ENCODE peak calls at places on chromosomes 1 and 21, in five cellular contexts. W is neuronal stem cell, X is H9, D is H1, V is trophoblast cell. O is an unnamed sample.

GRCh38 chr1:174963547-174964125 is 36.1 kb upstream of the CACYBP start:
- DNase-seq in D (no peak), V (no peak), X (no peak), W (no peak), O (no peak)

GRCh38 chr1:162956922-162957321 is 95.9 kb upstream of the CCDC190 start:
- DNase-seq in V (no peak), W (no peak), X (no peak), D (no peak), O (peak)

GRCh38 chr1:169943963-169944526 is 50.3 kb upstream of the SCYL3 start:
- DNase-seq in X (no peak), D (no peak), V (no peak), W (no peak), O (no peak)

GRCh38 chr1:39409055-39409816 is 82.2 kb upstream of the BMP8A start:
- DNase-seq in W (peak), V (peak), D (no peak), X (peak), O (peak)

GRCh38 chr1:237677979-237678378 is 212.7 kb downstream of the ZP4 start:
- DNase-seq in X (no peak), V (peak), D (no peak), W (no peak), O (peak)

GRCh38 chr1:228782662-228783414 is 47.6 kb downstream of the RHOU start:
- DNase-seq in W (no peak), V (peak), X (no peak), D (no peak), O (peak)

GRCh38 chr21:36087362-36088138 is 17.7 kb downstream of the CBR1 start:
- DNase-seq in D (no peak), W (no peak), V (peak), X (peak), O (no peak)

GRCh38 chr1:3306583-3307285 is 147.7 kb upstream of the ARHGEF16 start:
- DNase-seq in W (no peak), V (peak), D (no peak), X (no peak), O (peak)

GRCh38 chr1:44251486-44251885 is 38.2 kb downstream of the DMAP1 start:
- DNase-seq in W (no peak), D (no peak), V (no peak), X (no peak), O (no peak)

GRCh38 chr1:203906932-203907331 is 45.5 kb downstream of the SNRPE start:
- DNase-seq in W (no peak), X (no peak), D (no peak), V (peak), O (peak)

GRCh38 chr1:54982739-54983138 is 2.3 kb downstream of the TMEM61 start:
- DNase-seq in W (no peak), V (no peak), X (no peak), D (no peak), O (no peak)

GRCh38 chr1:162062542-162063015 is 6.9 kb upstream of the NOS1AP start:
- DNase-seq in W (no peak), D (no peak), X (no peak), V (no peak), O (no peak)

GRCh38 chr1:240878631-240879030 is 266.7 kb upstream of the GREM2 start:
- DNase-seq in W (no peak), D (no peak), V (no peak), X (no peak), O (no peak)

GRCh38 chr1:41408691-41409090 is 47.5 kb downstream of the FOXO6 start:
- DNase-seq in D (no peak), V (no peak), X (no peak), W (no peak), O (no peak)

GRCh38 chr1:94329276-94329675 is 88.9 kb upstream of the ABCD3 start:
- DNase-seq in V (no peak), X (no peak), D (no peak), W (no peak), O (no peak)

GRCh38 chr1:172378109-172378755 is 42.3 kb upstream of the C1orf105 start:
- DNase-seq in X (no peak), V (no peak), D (no peak), W (no peak), O (no peak)

GRCh38 chr1:53573522-53573921 is 114.3 kb downstream of the DMRTB1 start:
- DNase-seq in V (no peak), W (no peak), X (no peak), D (no peak), O (no peak)

GRCh38 chr1:219676012-219676770 is 63.3 kb upstream of the ZC3H11B start:
- DNase-seq in D (no peak), V (peak), W (no peak), X (no peak), O (no peak)

GRCh38 chr1:244100691-244101453 is 49.8 kb downstream of the ZBTB18 start:
- DNase-seq in W (no peak), X (no peak), V (no peak), D (no peak), O (peak)

GRCh38 chr21:46618738-46619369 is 14.0 kb upstream of the S100B start:
- DNase-seq in D (no peak), V (peak), X (no peak), W (no peak), O (no peak)

GRCh38 chr1:65264197-65264929 is 45.0 kb upstream of the DNAJC6 start:
- DNase-seq in W (no peak), X (peak), D (no peak), V (no peak), O (peak)

GRCh38 chr1:27876341-27877114 is 4.2 kb downstream of the THEMIS2 start:
- DNase-seq in W (no peak), X (no peak), V (no peak), D (no peak), O (no peak)

GRCh38 chr1:119141020-119141424 is 569 bp upstream of the WARS2 start:
- DNase-seq in D (no peak), V (peak), W (peak), X (peak), O (no peak)

GRCh38 chr1:88052162-88052561 is 631.9 kb upstream of the PKN2 start:
- DNase-seq in V (no peak), X (no peak), D (no peak), W (no peak), O (no peak)

GRCh38 chr21:26715878-26716506 is 129.2 kb downstream of the ADAMTS1 start:
- DNase-seq in W (peak), D (no peak), X (peak), V (peak), O (peak)

GRCh38 chr1:212228076-212228475 is 57.1 kb upstream of the PPP2R5A start:
- DNase-seq in V (no peak), D (no peak), X (no peak), W (no peak), O (no peak)
- H2BK12ac ChIP-seq in V (no peak), D (no peak), X (no peak), W (no peak), O (no peak)

DNA sequence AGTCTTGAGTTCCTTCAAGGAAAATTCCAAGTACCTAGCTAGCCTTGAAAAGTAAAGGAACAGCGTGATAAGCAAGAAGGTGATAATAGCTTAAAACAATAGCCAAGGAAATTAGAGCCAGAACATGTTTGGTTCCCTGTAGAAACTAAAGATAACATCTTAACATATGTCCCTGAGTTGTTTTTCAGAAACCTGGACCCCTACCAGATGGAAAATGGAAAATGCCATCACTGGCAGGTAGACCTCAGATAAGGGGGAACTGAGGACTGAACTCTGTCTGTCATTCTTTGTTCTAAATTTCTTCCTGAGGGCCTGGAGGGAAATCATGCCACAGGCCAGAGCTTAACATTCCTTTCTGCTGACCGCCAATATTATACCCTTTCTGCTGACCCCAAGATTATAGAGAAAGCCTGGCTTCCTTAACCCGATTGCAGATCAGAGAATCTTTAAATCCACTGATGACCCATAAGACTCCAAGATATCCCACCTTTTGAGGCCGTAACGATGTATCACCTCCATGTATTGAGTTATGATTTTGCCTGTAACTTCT is 23.4 kb downstream of the CNIH3 start:
- DNase-seq in W (no peak), X (no peak), V (no peak), D (no peak), O (no peak)
- H2BK12ac ChIP-seq in W (no peak), X (no peak), V (no peak), D (no peak), O (no peak)

GRCh38 chr1:180896161-180896560 is 16.5 kb upstream of the KIAA1614 start:
- DNase-seq in W (no peak), V (no peak), D (no peak), X (no peak), O (no peak)

GRCh38 chr1:180892272-180892671 is 20.4 kb upstream of the KIAA1614 start:
- DNase-seq in V (no peak), X (no peak), W (no peak), D (no peak), O (no peak)

GRCh38 chr1:180889325-180889724 is 23.4 kb upstream of the KIAA1614 start:
- DNase-seq in V (peak), D (no peak), X (no peak), W (no peak), O (no peak)

GRCh38 chr1:180892675-180893074 is 20.0 kb upstream of the KIAA1614 start:
- DNase-seq in V (no peak), D (no peak), X (no peak), W (no peak), O (no peak)

DNA sequence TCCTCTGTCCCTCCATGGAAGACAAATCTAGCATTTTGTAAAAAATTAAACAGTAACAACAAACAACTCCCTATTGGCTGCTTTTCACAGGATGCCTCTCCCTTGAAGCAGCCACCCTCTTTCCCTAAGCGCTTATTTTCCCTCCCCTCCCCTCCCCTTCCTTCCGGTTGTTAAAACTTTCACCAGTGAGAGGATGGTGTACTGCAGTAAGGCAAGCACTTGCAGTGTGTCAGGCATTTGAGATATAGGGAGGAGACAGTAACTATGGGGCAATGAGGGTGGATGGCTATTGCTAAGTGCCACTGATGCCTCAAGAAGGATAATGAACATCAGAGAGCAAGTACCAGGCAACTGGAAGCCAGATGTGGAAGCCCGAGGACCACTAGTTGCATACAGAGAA is 19.1 kb upstream of the KIAA1614 start:
- DNase-seq in W (no peak), V (no peak), D (no peak), X (no peak), O (no peak)
- H2BK12ac ChIP-seq in W (no peak), V (no peak), D (no peak), X (no peak), O (no peak)

DNA sequence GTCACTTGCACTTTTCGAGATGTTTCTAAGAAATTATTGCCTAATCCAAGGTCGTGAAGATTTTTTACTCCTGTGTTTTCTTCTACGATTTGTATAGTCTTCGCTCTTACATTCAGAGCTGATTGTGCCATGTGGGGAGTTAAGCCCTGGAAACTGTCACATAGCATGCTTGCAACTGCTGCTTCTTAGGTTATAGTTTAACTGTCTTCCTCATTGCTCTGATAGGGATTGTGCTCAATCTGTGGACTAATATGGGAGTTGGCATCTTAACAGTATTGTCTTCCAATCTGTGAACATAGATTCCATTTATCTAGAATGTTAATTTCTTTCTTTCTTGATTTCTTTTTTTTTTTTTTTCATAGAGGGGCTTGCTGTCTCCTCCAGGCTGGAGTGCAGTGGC is 34.8 kb upstream of the CAMTA1 start:
- DNase-seq in W (no peak), V (no peak), D (no peak), X (no peak), O (no peak)
- H2BK12ac ChIP-seq in W (no peak), V (no peak), D (no peak), X (no peak), O (no peak)

GRCh38 chr1:14615539-14616218 is 17.2 kb downstream of the KAZN start:
- DNase-seq in D (no peak), X (no peak), W (no peak), V (no peak), O (no peak)

GRCh38 chr1:14617791-14618190 is 19.3 kb downstream of the KAZN start:
- DNase-seq in X (no peak), D (no peak), V (no peak), W (no peak), O (no peak)

GRCh38 chr1:14614326-14614725 is 15.8 kb downstream of the KAZN start:
- DNase-seq in V (no peak), D (no peak), W (no peak), X (no peak), O (no peak)

GRCh38 chr1:14613915-14614314 is 15.4 kb downstream of the KAZN start:
- DNase-seq in D (no peak), V (no peak), W (no peak), X (no peak), O (no peak)

GRCh38 chr1:14616997-14617396 is 18.5 kb downstream of the KAZN start:
- DNase-seq in V (peak), X (no peak), D (no peak), W (no peak), O (no peak)
- H2BK12ac ChIP-seq in V (no peak), X (no peak), D (no peak), W (no peak), O (no peak)

GRCh38 chr1:24416666-24417391 is 1.2 kb downstream of the NIPAL3 start:
- DNase-seq in X (no peak), W (no peak), V (peak), D (no peak), O (peak)

GRCh38 chr1:24413350-24414163 is at the start of gene STPG1:
- DNase-seq in W (peak), X (peak), V (peak), D (peak), O (peak)

GRCh38 chr1:24415334-24415909 is at the start of gene NIPAL3:
- DNase-seq in V (peak), W (peak), X (peak), D (peak), O (peak)

GRCh38 chr1:24415910-24416665 is 486 bp downstream of the NIPAL3 start:
- DNase-seq in D (no peak), X (no peak), V (peak), W (no peak), O (peak)

GRCh38 chr1:24414884-24415333 is 693 bp upstream of the NIPAL3 start:
- DNase-seq in V (no peak), W (no peak), X (no peak), D (no peak), O (peak)
- H2BK12ac ChIP-seq in V (no peak), W (no peak), X (no peak), D (no peak), O (no peak)